ENCODE peak calls at places on chromosomes 13 and 19, in six cellular contexts. J is HFFc6, O is A549, W is endodermal cell, V is WTC11, F is cardiac muscle cell. D is an unnamed sample.

GRCh38 chr13:80341098-80341701 is at the start of gene SPRY2:
- DNase-seq in O (peak), W (peak), F (peak), V (peak), J (peak), D (peak)

GRCh38 chr13:79457948-79458347 is 23.0 kb upstream of the NDFIP2 start:
- DNase-seq in V (no peak), F (peak), J (peak), O (no peak), W (no peak), D (no peak)

GRCh38 chr19:29855771-29856510 is 44.1 kb downstream of the CCNE1 start:
- DNase-seq in J (no peak), F (no peak), V (no peak), W (no peak), O (no peak), D (no peak)

GRCh38 chr13:34070006-34070405 is 252.1 kb downstream of the RFC3 start:
- DNase-seq in V (no peak), F (peak), O (no peak), W (no peak), J (no peak), D (no peak)

GRCh38 chr13:37878496-37878895 is 8.9 kb upstream of the TRPC4 start:
- DNase-seq in V (no peak), J (peak), F (peak), O (no peak), W (no peak), D (no peak)

GRCh38 chr13:89227356-89227755 is 1556.2 kb downstream of the SLITRK5 start:
- DNase-seq in V (no peak), W (no peak), F (peak), O (no peak), J (no peak), D (no peak)

GRCh38 chr13:49521216-49521615 is 25.5 kb downstream of the PHF11 start:
- DNase-seq in O (no peak), W (no peak), F (no peak), J (no peak), V (no peak), D (no peak)

GRCh38 chr19:41112728-41113290 is 1.4 kb upstream of the CYP2F1 start:
- DNase-seq in O (no peak), V (no peak), J (no peak), F (no peak), W (no peak), D (no peak)

GRCh38 chr13:95236774-95237173 is 64.5 kb downstream of the ABCC4 start:
- DNase-seq in O (no peak), J (no peak), W (no peak), V (no peak), F (no peak), D (no peak)

GRCh38 chr19:2235396-2236284 is 489 bp downstream of the PLEKHJ1 start:
- DNase-seq in F (no peak), O (no peak), W (no peak), V (no peak), J (no peak), D (no peak)

GRCh38 chr13:27170221-27170520 is 1.4 kb downstream of the USP12 start:
- DNase-seq in W (no peak), J (peak), V (no peak), F (no peak), O (no peak), D (no peak)

GRCh38 chr19:31596751-31597150 is 247.5 kb upstream of the TSHZ3 start:
- DNase-seq in W (peak), O (no peak), V (no peak), F (no peak), J (no peak), D (no peak)

GRCh38 chr13:97280478-97280877 is 58.3 kb downstream of the MBNL2 start:
- DNase-seq in W (no peak), F (no peak), O (no peak), V (no peak), J (peak), D (no peak)

GRCh38 chr13:84297246-84297645 is 415.0 kb upstream of the SLITRK1 start:
- DNase-seq in W (no peak), F (no peak), J (no peak), V (no peak), O (no peak), D (no peak)

GRCh38 chr13:98476538-98476966 is 100.4 kb downstream of the STK24 start:
- DNase-seq in W (peak), V (no peak), J (peak), O (no peak), F (peak), D (peak)

GRCh38 chr13:29436291-29436690 is 159.2 kb downstream of the SLC7A1 start:
- DNase-seq in O (no peak), F (peak), J (peak), V (no peak), W (no peak), D (no peak)

GRCh38 chr19:23823952-23824389 is 65.3 kb upstream of the ZNF681 start:
- DNase-seq in J (no peak), W (peak), O (no peak), V (peak), F (peak), D (no peak)

GRCh38 chr13:49256841-49257240 is 9.1 kb downstream of the CDADC1 start:
- DNase-seq in V (no peak), F (peak), J (no peak), W (no peak), O (no peak), D (no peak)

GRCh38 chr13:53197424-53197823 is 168.8 kb downstream of the OLFM4 start:
- DNase-seq in J (no peak), V (no peak), W (no peak), O (no peak), F (no peak), D (no peak)

GRCh38 chr13:78047151-78047550 is 128.5 kb upstream of the EDNRB start:
- DNase-seq in J (no peak), V (no peak), O (no peak), F (no peak), W (no peak), D (no peak)

GRCh38 chr19:48997972-48998371 is 4.3 kb downstream of the RUVBL2 start:
- DNase-seq in J (peak), F (peak), O (peak), W (peak), V (peak), D (no peak)

GRCh38 chr13:40562975-40563349 is 103.5 kb downstream of the FOXO1 start:
- DNase-seq in V (no peak), J (no peak), W (no peak), O (no peak), F (no peak), D (no peak)

GRCh38 chr19:36113425-36113824 is 1.2 kb downstream of the POLR2I start:
- DNase-seq in V (no peak), J (no peak), W (no peak), F (no peak), O (no peak), D (no peak)
- TF ChIP-seq CTCF in V (no peak), J (no peak), W (no peak), F (no peak), O (no peak), D (no peak)

DNA sequence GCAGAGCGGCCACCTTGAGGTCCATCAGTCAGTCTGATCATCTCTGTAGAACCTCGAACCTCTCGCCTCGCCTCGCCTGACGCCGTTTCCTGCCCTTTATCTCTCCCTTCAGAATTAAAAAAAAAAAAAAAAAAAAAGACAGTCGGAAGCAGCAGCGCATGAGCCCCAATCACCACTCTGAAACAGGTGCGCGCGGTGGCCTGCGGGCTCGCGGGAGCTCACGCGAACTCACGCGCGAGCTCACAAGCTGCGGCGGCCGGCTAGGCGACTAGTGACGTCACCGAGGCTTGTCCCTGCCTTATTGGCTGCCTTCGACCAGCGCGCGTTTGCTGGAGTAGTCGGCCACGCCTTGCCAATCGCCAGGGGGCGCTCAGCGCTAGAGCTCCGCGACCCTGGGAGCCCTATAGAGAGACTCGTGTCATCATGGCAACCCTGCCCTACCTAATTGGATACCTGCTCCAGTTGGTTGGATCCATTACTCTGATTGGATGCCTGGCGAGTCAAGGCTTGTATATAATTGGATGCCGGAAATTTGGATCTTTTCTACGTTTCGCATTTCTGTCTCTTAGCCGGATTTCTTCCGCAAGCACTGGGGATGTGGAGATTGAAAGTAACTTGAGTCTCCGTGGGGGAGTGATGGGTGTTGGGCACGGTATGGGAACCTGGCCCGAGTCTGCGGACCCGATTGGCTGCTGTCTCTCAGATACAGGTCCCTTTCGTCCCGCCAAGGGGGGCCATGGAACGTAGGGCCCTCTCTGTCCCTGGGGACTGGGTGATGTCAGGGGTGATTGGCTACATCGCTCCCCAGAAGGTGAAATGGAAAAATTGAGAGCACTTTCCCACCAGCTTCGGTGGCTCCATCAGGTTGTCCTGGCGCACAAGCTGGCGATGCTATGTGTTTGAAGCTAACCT is 31.6 kb downstream of the SYT3 start:
- DNase-seq in V (peak), J (peak), W (peak), F (peak), O (peak), D (peak)
- TF ChIP-seq CTCF in V (peak), J (peak), W (peak), F (peak), O (peak), D (peak)

DNA sequence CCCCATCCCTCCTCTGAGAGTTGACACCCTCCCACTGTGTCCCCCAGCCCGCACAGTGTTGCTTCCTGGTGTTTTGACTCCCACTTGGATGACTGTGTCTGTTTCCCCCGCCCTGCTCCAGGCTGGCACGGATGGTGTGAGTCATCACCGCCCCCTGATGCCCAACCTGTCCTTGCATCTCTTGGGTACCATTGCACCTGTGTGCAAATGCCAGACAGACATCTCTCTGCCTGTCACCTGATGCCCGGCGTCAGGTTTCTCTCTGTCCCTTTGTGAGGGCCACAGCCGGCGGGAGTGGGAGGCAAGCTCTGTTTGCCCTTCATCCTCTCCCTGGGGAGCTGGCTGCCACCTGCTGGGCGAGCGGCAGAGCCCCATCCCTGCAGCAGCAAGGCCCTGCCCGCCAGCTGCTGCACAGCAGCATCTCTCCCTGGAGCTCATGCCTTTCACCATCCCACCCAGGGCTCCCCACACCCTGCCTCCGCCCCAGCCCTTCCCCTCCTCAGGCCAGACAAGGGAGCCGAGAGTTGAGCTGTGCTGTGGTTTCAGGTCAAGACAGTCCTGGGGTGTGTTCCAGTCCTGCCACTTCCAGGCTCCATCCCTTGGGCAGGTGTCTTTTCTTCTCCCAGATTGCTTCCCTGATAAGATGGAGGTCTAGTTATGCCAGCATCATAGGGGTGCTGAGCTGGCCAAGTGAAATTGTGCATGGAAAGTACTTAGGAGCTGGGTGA is 29.7 kb downstream of the NKPD1 start:
- DNase-seq in O (peak), W (no peak), F (no peak), J (no peak), V (no peak), D (peak)
- TF ChIP-seq CTCF in O (peak), W (no peak), F (no peak), J (peak), V (no peak), D (peak)

GRCh38 chr13:23570931-23571330 is 719 bp downstream of the TNFRSF19 start:
- DNase-seq in J (no peak), W (no peak), V (no peak), F (peak), O (no peak), D (no peak)
- TF ChIP-seq CTCF in J (peak), W (no peak), V (no peak), F (peak), O (no peak), D (no peak)

GRCh38 chr13:51767100-51767499 is 36.9 kb downstream of the DHRS12 start:
- DNase-seq in J (no peak), V (no peak), O (no peak), F (no peak), W (peak), D (no peak)

GRCh38 chr13:51769455-51770127 is 34.4 kb downstream of the DHRS12 start:
- DNase-seq in V (no peak), O (no peak), W (peak), F (peak), J (no peak), D (no peak)

GRCh38 chr13:51770160-51770559 is 33.8 kb downstream of the DHRS12 start:
- DNase-seq in F (no peak), J (no peak), W (peak), V (no peak), O (no peak), D (no peak)

GRCh38 chr13:51768976-51769375 is 35.0 kb downstream of the DHRS12 start:
- DNase-seq in J (no peak), W (no peak), O (no peak), V (no peak), F (no peak), D (no peak)

GRCh38 chr13:51768378-51768921 is 35.5 kb downstream of the DHRS12 start:
- DNase-seq in O (no peak), J (no peak), V (peak), W (peak), F (no peak), D (no peak)
- TF ChIP-seq CTCF in O (no peak), J (no peak), V (peak), W (peak), F (peak), D (no peak)

DNA sequence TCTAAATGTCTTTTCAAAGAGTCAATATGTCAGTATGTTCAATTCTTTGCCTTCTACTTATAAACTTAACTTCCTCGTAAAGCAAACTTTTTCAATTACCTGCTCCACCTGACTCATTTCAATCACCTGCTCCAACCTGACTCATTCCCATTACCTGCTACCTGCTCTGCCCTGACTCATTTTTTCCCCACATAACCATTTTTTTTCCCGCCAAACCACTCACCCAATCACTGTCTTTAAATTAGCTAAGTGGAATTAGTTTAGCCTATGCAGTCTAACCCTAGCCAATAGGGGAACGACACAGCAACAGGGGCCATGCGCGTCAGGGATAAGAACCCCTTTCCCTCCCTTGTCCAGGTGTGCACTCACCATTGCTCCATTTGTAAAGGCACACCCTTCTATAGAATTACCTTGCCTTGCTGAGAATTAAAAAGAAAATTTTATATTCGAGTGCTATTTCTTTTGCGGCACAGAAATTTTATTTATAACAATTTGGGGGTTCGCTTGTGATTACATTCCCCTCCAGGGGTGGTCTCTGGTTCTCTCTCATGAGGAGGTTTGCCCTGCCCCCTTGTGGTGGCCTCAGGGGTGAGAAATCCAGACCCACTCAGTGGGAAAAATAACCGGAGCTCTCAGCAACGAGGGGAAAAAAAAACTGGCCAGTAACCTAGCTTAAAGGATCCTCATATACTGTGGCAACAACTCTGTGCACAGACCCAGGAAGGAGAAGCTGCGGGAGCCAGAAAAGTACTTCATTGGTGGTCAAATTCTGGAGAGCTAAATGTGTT is 193.1 kb downstream of the ZNF486 start:
- DNase-seq in F (no peak), V (peak), O (no peak), J (no peak), W (peak), D (no peak)
- TF ChIP-seq CTCF in F (no peak), V (peak), O (no peak), J (no peak), W (peak), D (no peak)

GRCh38 chr19:18120127-18120526 is 22.5 kb downstream of the MAST3 start:
- DNase-seq in W (no peak), O (no peak), J (no peak), V (no peak), F (no peak), D (no peak)

GRCh38 chr19:18117364-18117691 is 19.8 kb downstream of the MAST3 start:
- DNase-seq in W (no peak), F (no peak), V (no peak), J (no peak), O (no peak), D (no peak)

GRCh38 chr19:18118420-18119242 is 21.1 kb downstream of the MAST3 start:
- DNase-seq in F (no peak), V (no peak), O (no peak), J (no peak), W (no peak), D (no peak)

GRCh38 chr19:18119243-18120105 is 21.9 kb downstream of the MAST3 start:
- DNase-seq in O (no peak), V (no peak), W (no peak), J (no peak), F (no peak), D (no peak)

GRCh38 chr19:18117692-18118378 is 20.3 kb downstream of the MAST3 start:
- DNase-seq in J (peak), F (peak), O (peak), W (peak), V (peak), D (no peak)
- TF ChIP-seq CTCF in J (no peak), F (no peak), O (no peak), W (peak), V (no peak), D (peak)

D was measured in RWPE2.